ENCODE peak calls at places on chromosomes 2 and 18, in nine cellular contexts. R is cardiac fibroblast, V is kidney, D is foreskin fibroblast, A is AG04450, H is lower lobe of right lung, B is astrocyte of the spinal cord, W is sigmoid colon, M is Caco-2. G is an unnamed sample.

GRCh38 chr2:38526195-38526594 is 76.5 kb downstream of the HNRNPLL start:
- DNase-seq in R (peak), V (no peak), D (peak), A (no peak), H (no peak), B (no peak), W (no peak), M (no peak), G (no peak)

GRCh38 chr2:240250985-240251847 is 110.8 kb upstream of the OTOS start:
- DNase-seq in R (peak), V (peak), D (peak), A (peak), H (peak), B (peak), W (peak), M (peak), G (no peak)

GRCh38 chr2:20052872-20053281 is 1.4 kb upstream of the LAPTM4A start:
- DNase-seq in R (peak), V (no peak), D (peak), A (peak), H (peak), B (peak), W (peak), M (peak), G (no peak)

GRCh38 chr18:44823782-44824181 is 143.1 kb downstream of the SETBP1 start:
- DNase-seq in R (peak), V (no peak), D (peak), A (no peak), H (no peak), B (peak), W (no peak), M (no peak), G (no peak)

GRCh38 chr18:74226156-74226555 is 65.6 kb downstream of the CYB5A start:
- DNase-seq in R (no peak), V (no peak), D (no peak), A (no peak), H (no peak), B (no peak), W (no peak), M (no peak), G (no peak)

GRCh38 chr2:128832946-128833560 is 514.4 kb upstream of the HS6ST1 start:
- DNase-seq in R (no peak), V (no peak), D (no peak), A (no peak), H (no peak), B (no peak), W (no peak), M (no peak), G (no peak)

GRCh38 chr2:69381337-69381737 is 5.7 kb downstream of the GFPT1 start:
- DNase-seq in R (peak), V (no peak), D (peak), A (no peak), H (no peak), B (no peak), W (no peak), M (no peak), G (no peak)

GRCh38 chr18:22494771-22495170 is 77.1 kb upstream of the CTAGE1 start:
- DNase-seq in R (peak), V (no peak), D (peak), A (no peak), H (no peak), B (peak), W (no peak), M (no peak), G (no peak)

DNA sequence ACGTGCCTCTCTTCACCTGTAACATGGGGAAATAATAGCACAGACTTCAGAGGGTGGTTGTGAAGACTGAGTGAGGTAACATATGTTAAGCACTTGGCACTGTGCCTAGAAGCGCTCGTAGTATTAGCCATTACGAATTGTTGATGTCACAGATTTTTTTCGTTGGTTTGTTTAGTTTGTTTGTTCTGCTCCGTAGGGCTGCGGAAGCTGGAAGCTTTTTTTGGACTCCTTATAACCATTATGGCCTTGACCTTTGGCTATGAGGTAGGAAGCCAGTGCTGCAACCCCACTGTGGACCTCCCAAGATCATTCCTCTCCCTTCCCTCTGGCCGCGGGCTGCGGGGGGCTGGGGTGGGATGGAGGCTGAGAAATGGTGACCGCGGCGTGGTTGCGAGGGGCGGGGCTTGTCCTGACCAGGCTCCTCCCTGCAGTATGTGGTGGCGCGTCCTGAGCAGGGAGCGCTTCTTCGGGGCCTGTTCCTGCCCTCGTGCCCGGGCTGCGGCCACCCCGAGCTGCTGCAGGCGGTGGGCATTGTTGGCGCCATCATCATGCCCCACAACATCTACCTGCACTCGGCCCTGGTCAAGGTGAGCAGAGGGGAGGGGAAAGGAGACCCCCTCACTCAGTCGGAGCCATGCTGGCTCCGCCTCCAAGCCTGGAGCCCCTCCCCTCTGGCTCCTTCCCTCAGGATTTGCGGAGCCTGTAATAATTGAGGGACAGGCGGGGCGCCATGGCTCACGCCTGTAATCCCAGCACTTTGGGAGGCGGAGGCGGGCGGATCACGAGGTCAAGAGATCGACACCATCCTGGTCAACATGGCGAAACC is 5.5 kb downstream of the SLC11A1 start:
- DNase-seq in R (peak), V (peak), D (peak), A (peak), H (peak), B (peak), W (peak), M (no peak), G (no peak)
- H3K4me3 ChIP-seq in R (peak), V (peak), D (peak), A (peak), H (peak), B (peak), W (peak), M (no peak), G (peak)

DNA sequence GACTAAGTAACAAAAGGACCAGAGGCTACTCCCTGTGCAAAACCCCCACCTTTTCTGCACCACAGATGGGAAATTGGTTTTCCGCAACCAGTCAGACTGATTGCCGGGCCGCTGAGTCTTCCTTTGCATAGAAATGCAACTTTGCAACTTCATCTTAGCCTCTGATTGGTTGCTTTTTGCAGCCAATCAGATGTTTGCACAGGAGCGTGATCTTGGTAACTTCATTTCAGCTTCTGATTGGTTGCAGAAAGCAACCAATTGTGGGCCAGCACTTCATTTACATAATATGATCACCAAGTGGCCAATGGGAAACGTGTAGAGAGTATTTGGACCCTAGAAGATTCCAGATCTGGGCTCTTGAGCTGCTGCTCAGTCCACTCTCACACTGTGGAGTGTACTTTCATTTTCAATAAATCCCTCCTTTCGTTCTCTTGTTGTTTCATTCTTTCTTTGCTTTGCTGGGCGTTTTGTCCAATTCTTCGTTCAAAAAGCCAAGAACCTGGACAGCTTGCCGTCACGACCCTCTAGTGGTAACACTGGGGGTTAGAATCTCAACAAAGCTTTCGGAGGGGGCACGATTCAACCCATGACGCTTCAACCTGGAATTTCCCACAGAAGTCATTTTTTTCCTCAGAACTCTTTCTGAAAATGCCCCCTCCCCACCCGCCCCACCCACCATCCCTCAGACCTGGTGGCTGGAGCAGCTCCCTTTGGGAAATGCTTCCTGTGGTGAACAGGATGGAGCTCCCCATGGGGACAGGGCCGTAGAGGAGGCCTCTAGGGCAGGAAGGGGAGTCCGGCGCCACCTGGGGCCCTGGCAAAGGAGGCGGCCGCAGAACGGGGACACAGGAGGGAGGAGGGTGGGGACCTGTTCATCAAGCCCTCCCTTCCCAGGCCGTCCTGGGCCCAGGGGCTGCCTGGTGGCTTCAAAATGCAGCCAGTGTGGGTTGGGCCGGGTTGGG is 31.8 kb upstream of the KCNF1 start:
- DNase-seq in R (no peak), V (no peak), D (no peak), A (no peak), H (no peak), B (no peak), W (no peak), M (no peak), G (no peak)
- TF ChIP-seq CTCF in R (no peak), V (no peak), D (no peak), A (no peak), H (no peak), B (no peak), W (no peak), M (no peak), G (no peak)

DNA sequence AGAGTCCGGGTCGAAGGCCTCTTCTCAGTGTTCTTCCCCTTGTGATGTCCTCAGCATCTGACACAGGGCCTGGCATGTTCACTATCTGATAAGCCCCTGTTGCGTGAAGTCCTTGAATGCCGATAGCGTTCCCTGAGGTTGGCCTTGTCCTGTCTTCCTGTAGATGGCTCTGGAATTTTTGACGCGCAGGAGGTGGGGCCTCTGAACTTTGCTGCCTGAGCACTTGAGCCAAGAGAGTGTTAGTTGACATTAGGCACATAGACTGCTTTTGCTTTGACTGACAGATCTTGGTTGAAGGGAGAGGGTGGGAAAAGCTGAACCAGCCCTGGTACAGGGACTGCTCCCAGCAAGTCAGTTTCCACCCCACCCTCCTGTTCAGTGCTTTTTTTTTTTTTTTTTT is 53.0 kb downstream of the LDLRAD4 start:
- DNase-seq in R (no peak), V (no peak), D (no peak), A (no peak), H (no peak), B (no peak), W (no peak), M (no peak), G (no peak)
- H3K4me3 ChIP-seq in R (no peak), V (no peak), D (no peak), A (no peak), H (no peak), B (no peak), W (no peak), M (no peak), G (no peak)

GRCh38 chr2:65261676-65262075 is 34.0 kb downstream of the ACTR2 start:
- DNase-seq in R (peak), V (no peak), D (no peak), A (no peak), H (no peak), B (no peak), W (no peak), M (no peak), G (no peak)

GRCh38 chr2:65252640-65253039 is 25.0 kb downstream of the ACTR2 start:
- DNase-seq in R (no peak), V (no peak), D (no peak), A (no peak), H (no peak), B (no peak), W (no peak), M (no peak), G (no peak)

GRCh38 chr2:65256088-65256487 is 28.5 kb downstream of the ACTR2 start:
- DNase-seq in R (no peak), V (no peak), D (peak), A (no peak), H (no peak), B (no peak), W (no peak), M (no peak), G (no peak)
- TF ChIP-seq CTCF in R (no peak), V (no peak), D (peak), A (no peak), H (peak), B (peak), W (no peak), M (no peak), G (no peak)